ENCODE peak calls at places on chromosomes 5 and 9, in eight cellular contexts. V, M, C, Y, A, L, G and E are unnamed samples.

GRCh38 chr9:99445920-99446319 is 223.8 kb downstream of the SEC61B start:
- DNase-seq in G (no peak), V (no peak), L (no peak), A (no peak), M (no peak), C (no peak), Y (no peak), E (no peak)

GRCh38 chr9:93262537-93263310 is 78.8 kb downstream of the WNK2 start:
- DNase-seq in G (no peak), Y (peak; percentile 80), C (peak; percentile 69), L (no peak), V (no peak), M (peak; percentile 8), A (no peak), E (no peak)

GRCh38 chr5:65305913-65306312 is 175.8 kb downstream of the ADAMTS6 start:
- DNase-seq in L (no peak), Y (no peak), G (no peak), C (no peak), V (no peak), M (no peak), A (no peak), E (no peak)

GRCh38 chr5:66554211-66554610 is 42.0 kb upstream of the MAST4 start:
- DNase-seq in A (no peak), Y (peak; percentile 16), V (no peak), M (peak; percentile 40), L (no peak), G (no peak), C (no peak), E (no peak)

GRCh38 chr5:6321078-6321477 is 57.3 kb downstream of the MED10 start:
- DNase-seq in M (no peak), L (no peak), Y (no peak), C (no peak), G (peak; percentile 5), V (no peak), A (no peak), E (no peak)

GRCh38 chr5:35810561-35810960 is 46.1 kb upstream of the IL7R start:
- DNase-seq in M (no peak), A (no peak), G (no peak), L (no peak), V (no peak), C (no peak), Y (no peak), E (no peak)

GRCh38 chr5:126912607-126913006 is 117.8 kb downstream of the MARCHF3 start:
- DNase-seq in V (no peak), A (peak; percentile 35), G (no peak), Y (no peak), C (no peak), M (no peak), L (no peak), E (no peak)

GRCh38 chr5:128574041-128574440 is 36.0 kb upstream of the FBN2 start:
- DNase-seq in C (no peak), V (no peak), Y (no peak), A (no peak), L (no peak), G (peak; percentile 12), M (no peak), E (no peak)

GRCh38 chr9:132424857-132425702 is 15.1 kb downstream of the CFAP77 start:
- DNase-seq in L (no peak), V (no peak), G (no peak), Y (no peak), M (no peak), A (no peak), C (no peak), E (no peak)

GRCh38 chr9:76353280-76353679 is 40.9 kb downstream of the RFK start:
- DNase-seq in Y (no peak), G (no peak), V (no peak), A (no peak), L (no peak), M (no peak), C (no peak), E (no peak)

GRCh38 chr5:65326912-65327311 is 154.8 kb downstream of the ADAMTS6 start:
- DNase-seq in Y (no peak), G (no peak), L (no peak), V (no peak), M (no peak), C (no peak), A (no peak), E (no peak)

GRCh38 chr5:177430146-177430951 is 3.9 kb downstream of the GRK6 start:
- DNase-seq in Y (no peak), G (no peak), L (no peak), V (no peak), M (no peak), A (no peak), C (no peak), E (no peak)

GRCh38 chr9:90274725-90275124 is 367.9 kb downstream of the DIRAS2 start:
- DNase-seq in A (no peak), C (no peak), V (no peak), G (no peak), Y (no peak), M (no peak), L (no peak), E (no peak)

GRCh38 chr9:134325813-134326753 is at the start of gene RXRA:
- DNase-seq in A (peak; percentile 87), V (peak; percentile 52), C (peak; percentile 95), Y (peak; percentile 88), L (no peak), M (peak; percentile 58), G (peak; percentile 85), E (peak; percentile 53)

GRCh38 chr9:92723299-92723625 is 41.4 kb downstream of the BICD2 start:
- DNase-seq in A (no peak), G (no peak), V (no peak), L (no peak), M (no peak), C (no peak), Y (no peak), E (no peak)

GRCh38 chr9:35645736-35646582 is 4.8 kb downstream of the SIT1 start:
- DNase-seq in V (no peak), G (no peak), L (no peak), Y (peak; percentile 67), M (no peak), A (peak; percentile 55), C (no peak), E (no peak)
- TF ChIP-seq CTCF in V (no peak), G (no peak), L (no peak), Y (peak; percentile 24), M (no peak), A (no peak), C (no peak), E (no peak)

GRCh38 chr9:68585034-68585761 is 44.5 kb upstream of the TMEM252 start:
- DNase-seq in C (no peak), Y (no peak), A (no peak), M (no peak), L (no peak), G (no peak), V (no peak), E (no peak)

GRCh38 chr9:68584110-68585033 is 43.7 kb upstream of the TMEM252 start:
- DNase-seq in L (peak; percentile 38), V (peak; percentile 67), M (peak; percentile 57), C (peak; percentile 85), G (peak; percentile 88), Y (peak; percentile 90), A (peak; percentile 83), E (peak; percentile 71)
- TF ChIP-seq CTCF in L (peak; percentile 98), V (peak; percentile 81), M (peak; percentile 99), C (peak; percentile 99), G (peak; percentile 99), Y (peak; percentile 99), A (peak; percentile 98), E (peak; percentile 100)

DNA sequence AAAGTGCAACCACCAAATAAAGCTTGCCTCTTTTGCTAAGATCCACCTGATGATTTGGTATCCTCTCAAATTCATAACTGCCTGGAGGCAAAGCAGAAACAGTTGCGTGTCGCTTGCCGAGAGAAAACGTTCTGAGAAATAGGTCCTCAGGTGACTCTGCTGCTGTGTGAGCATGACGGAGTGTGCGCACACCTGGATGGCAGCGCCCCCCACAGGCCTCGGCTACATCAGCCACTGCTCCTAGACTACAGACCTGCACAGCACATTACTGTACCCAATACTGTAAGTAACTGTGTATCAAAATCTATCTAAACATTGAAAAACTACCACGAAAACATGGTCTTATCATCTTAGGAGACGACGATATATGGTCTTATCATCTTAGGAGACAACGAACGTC is 87.4 kb downstream of the CAMSAP1 start:
- DNase-seq in M (no peak), A (no peak), G (no peak), L (no peak), C (no peak), Y (no peak), V (no peak), E (no peak)
- TF ChIP-seq CTCF in M (no peak), A (no peak), G (no peak), L (no peak), C (no peak), Y (no peak), V (no peak), E (no peak)

GRCh38 chr9:33211695-33212393 is 28.1 kb upstream of the SPINK4 start:
- DNase-seq in L (no peak), A (peak; percentile 52), M (no peak), G (peak; percentile 23), Y (no peak), C (no peak), V (no peak), E (no peak)

GRCh38 chr9:33209394-33209793 is 30.6 kb upstream of the SPINK4 start:
- DNase-seq in A (no peak), L (no peak), V (no peak), C (no peak), G (no peak), Y (no peak), M (no peak), E (no peak)

DNA sequence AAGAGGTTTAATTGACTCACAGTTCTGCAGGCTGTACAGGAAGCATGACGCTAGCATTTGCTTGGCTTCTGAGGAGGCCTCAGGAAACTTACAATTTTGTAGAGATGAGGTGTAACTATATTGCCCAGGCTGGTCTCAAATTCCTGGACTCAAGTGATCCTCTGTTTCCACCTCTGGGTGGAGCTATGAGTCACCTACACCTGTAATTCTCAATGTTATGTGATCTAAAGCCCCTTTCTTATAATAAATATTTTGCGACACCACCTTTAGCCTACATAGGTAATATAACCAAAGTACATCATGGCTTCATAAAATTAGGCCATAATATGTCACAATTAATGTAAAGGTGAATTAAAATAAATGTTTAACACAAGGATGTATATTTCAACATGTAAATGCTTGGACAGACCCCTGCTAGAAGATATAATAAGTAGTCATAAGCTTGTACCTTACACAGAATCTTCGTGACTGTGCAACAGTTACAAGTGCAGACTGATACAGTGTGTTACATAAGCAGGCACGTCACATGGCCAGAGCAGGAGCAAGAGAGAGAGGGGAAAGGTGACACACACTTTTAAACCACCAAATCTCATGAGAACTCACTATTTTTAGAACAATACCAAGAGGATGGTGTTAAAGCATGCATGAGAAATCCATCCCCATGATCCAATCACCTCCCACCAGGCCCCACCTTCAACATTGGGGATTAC is 29.8 kb upstream of the SPINK4 start:
- DNase-seq in L (no peak), Y (no peak), A (no peak), V (no peak), G (no peak), C (no peak), M (no peak), E (no peak)
- TF ChIP-seq CTCF in L (no peak), Y (no peak), A (no peak), V (no peak), G (no peak), C (no peak), M (no peak), E (no peak)

GRCh38 chr5:95317085-95317484 is 32.2 kb upstream of the MCTP1 start:
- DNase-seq in V (no peak), L (no peak), M (no peak), Y (no peak), A (no peak), C (no peak), G (no peak), E (no peak)
- TF ChIP-seq CTCF in V (no peak), L (no peak), M (no peak), Y (no peak), A (peak; percentile 28), C (no peak), G (no peak), E (no peak)